ENCODE peak calls at places on chromosomes 7 and 10, in four cellular contexts. One of them, this sample, is unnamed.

GRCh38 chr10:102613761-102614160 is 30.5 kb upstream of the TRIM8 start:
- ATAC-seq in activated T-cell treated with anti-CD3 and anti-CD28 coated beads, Interleukin-2, amount 50 U/mL, for 72 hours: no peak
- ATAC-seq in lower lobe of right lung: no peak
- ATAC-seq in naive B cell: no peak
- ATAC-seq in this sample: no peak

GRCh38 chr10:122293156-122293978 is 22.3 kb downstream of the BTBD16 start:
- ATAC-seq in naive B cell: no peak
- ATAC-seq in lower lobe of right lung: no peak
- ATAC-seq in activated T-cell treated with anti-CD3 and anti-CD28 coated beads, Interleukin-2, amount 50 U/mL, for 72 hours: peak; percentile 60
- ATAC-seq in this sample: peak; percentile 52

GRCh38 chr7:94391716-94392390 is 2.8 kb upstream of the COL1A2 start:
- ATAC-seq in naive B cell: peak; percentile 28
- ATAC-seq in activated T-cell treated with anti-CD3 and anti-CD28 coated beads, Interleukin-2, amount 50 U/mL, for 72 hours: no peak
- ATAC-seq in lower lobe of right lung: no peak
- ATAC-seq in this sample: no peak

GRCh38 chr7:36202347-36202896 is 49.4 kb downstream of the EEPD1 start:
- ATAC-seq in naive B cell: no peak
- ATAC-seq in activated T-cell treated with anti-CD3 and anti-CD28 coated beads, Interleukin-2, amount 50 U/mL, for 72 hours: peak; percentile 39
- ATAC-seq in lower lobe of right lung: no peak
- ATAC-seq in this sample: no peak

GRCh38 chr7:31368620-31369019 is 28.1 kb upstream of the NEUROD6 start:
- ATAC-seq in lower lobe of right lung: peak; percentile 45
- ATAC-seq in naive B cell: no peak
- ATAC-seq in activated T-cell treated with anti-CD3 and anti-CD28 coated beads, Interleukin-2, amount 50 U/mL, for 72 hours: no peak
- ATAC-seq in this sample: no peak

GRCh38 chr10:121928528-121928884 is 675 bp upstream of the ATE1 start:
- ATAC-seq in activated T-cell treated with anti-CD3 and anti-CD28 coated beads, Interleukin-2, amount 50 U/mL, for 72 hours: no peak
- ATAC-seq in naive B cell: no peak
- ATAC-seq in lower lobe of right lung: peak; percentile 34
- ATAC-seq in this sample: no peak

GRCh38 chr7:38276096-38276857 is 2.8 kb upstream of the TARP start:
- ATAC-seq in activated T-cell treated with anti-CD3 and anti-CD28 coated beads, Interleukin-2, amount 50 U/mL, for 72 hours: no peak
- ATAC-seq in naive B cell: no peak
- ATAC-seq in lower lobe of right lung: no peak
- ATAC-seq in this sample: no peak

GRCh38 chr7:143735962-143736361 is 21.5 kb downstream of the CTAGE6 start:
- ATAC-seq in lower lobe of right lung: no peak
- ATAC-seq in naive B cell: no peak
- ATAC-seq in activated T-cell treated with anti-CD3 and anti-CD28 coated beads, Interleukin-2, amount 50 U/mL, for 72 hours: no peak
- ATAC-seq in this sample: no peak

GRCh38 chr7:135855836-135856235 is 107.2 kb upstream of the FAM180A start:
- ATAC-seq in activated T-cell treated with anti-CD3 and anti-CD28 coated beads, Interleukin-2, amount 50 U/mL, for 72 hours: no peak
- ATAC-seq in lower lobe of right lung: no peak
- ATAC-seq in naive B cell: no peak
- ATAC-seq in this sample: peak; percentile 94

GRCh38 chr7:22879285-22879684 is 56.6 kb upstream of the TOMM7 start:
- ATAC-seq in activated T-cell treated with anti-CD3 and anti-CD28 coated beads, Interleukin-2, amount 50 U/mL, for 72 hours: no peak
- ATAC-seq in naive B cell: no peak
- ATAC-seq in lower lobe of right lung: no peak
- ATAC-seq in this sample: no peak

This sample was measured in esophagus mucosa.